ENCODE peak calls at places on chromosomes 12 and 14, in four cellular contexts. V is K562, W is A549, Y is HepG2. J is an unnamed sample.

GRCh38 chr12:16174282-16174681 is 103.2 kb downstream of the SLC15A5 start:
- DNase-seq in V (no peak), W (no peak), Y (no peak), J (no peak)

GRCh38 chr12:112992541-112993398 is 14.5 kb downstream of the OAS2 start:
- DNase-seq in V (peak), W (peak), Y (peak), J (no peak)

GRCh38 chr12:41510470-41510869 is 322.4 kb downstream of the PDZRN4 start:
- DNase-seq in V (no peak), W (no peak), Y (no peak), J (no peak)

GRCh38 chr14:32252030-32252670 is 49.1 kb upstream of the RNU6-8 start:
- DNase-seq in V (peak), W (peak), Y (peak), J (peak)

GRCh38 chr14:24092110-24092959 is 1.8 kb upstream of the PCK2 start:
- DNase-seq in V (no peak), W (no peak), Y (no peak), J (no peak)

GRCh38 chr12:33484161-33484560 is 44.5 kb upstream of the SYT10 start:
- DNase-seq in V (no peak), W (no peak), Y (no peak), J (no peak)

GRCh38 chr12:109503611-109504010 is 26.2 kb downstream of the UBE3B start:
- DNase-seq in V (no peak), W (no peak), Y (no peak), J (no peak)

GRCh38 chr12:46472893-46473633 is 100.5 kb upstream of the SLC38A2 start:
- DNase-seq in V (peak), W (no peak), Y (peak), J (no peak)

GRCh38 chr12:3770891-3771290 is 18.0 kb upstream of the CRACR2A start:
- DNase-seq in V (no peak), W (no peak), Y (no peak), J (no peak)

GRCh38 chr12:119804011-119804641 is 73.0 kb downstream of the CIT start:
- DNase-seq in V (peak), W (peak), Y (peak), J (no peak)

GRCh38 chr14:63562414-63562813 is 19.2 kb upstream of the PPP2R5E start:
- DNase-seq in V (no peak), W (no peak), Y (no peak), J (no peak)

DNA sequence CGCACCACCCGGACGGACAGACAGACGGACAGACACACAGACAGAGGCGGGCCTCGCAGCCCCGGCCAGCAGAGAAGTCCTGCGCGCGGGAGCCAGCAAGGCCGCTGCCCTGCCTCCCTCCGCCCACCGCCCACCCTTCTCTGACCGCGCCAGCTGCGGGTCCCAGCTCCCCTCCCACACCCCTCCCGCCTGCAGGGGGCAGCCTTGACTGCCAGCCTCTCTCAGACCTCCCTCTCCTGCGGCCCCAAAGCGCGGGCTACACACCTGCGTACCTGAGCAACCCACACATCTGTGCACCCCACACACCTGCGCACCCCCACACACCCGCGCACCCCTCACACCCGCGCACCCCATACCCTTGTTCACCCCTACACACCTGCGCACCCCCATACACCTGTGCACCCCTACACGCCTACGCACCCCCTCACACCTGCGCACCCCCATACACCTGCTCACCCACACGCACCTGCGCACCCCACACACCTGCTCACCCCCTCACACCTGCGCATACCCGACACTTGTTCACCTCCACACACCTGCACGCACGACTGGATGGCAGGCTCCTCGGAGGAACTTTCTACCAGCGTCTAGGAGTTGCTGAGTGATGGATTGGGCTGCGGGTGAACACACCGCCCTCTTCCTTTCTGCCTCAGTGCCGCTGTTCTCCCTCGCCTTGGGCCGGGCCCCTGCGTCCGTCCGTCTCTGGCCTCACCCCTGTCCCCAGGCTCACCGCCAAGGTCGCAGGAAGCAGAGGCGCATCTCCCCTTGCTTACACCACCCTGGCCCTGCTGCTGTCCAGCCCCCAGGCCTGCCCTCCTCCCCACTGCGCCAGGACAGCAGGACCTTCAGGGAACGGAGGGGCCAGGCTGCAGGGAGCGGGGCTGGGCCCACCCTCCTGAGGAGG is 20.8 kb upstream of the TMEM106C start:
- DNase-seq in V (peak), W (no peak), Y (peak), J (no peak)
- TF ChIP-seq JUNB in V (no peak), W (no peak), Y (no peak), J (no peak)

GRCh38 chr14:90544971-90545370 is 148.1 kb downstream of the CALM1 start:
- DNase-seq in V (no peak), W (no peak), Y (no peak), J (no peak)

GRCh38 chr14:90546767-90547166 is 149.9 kb downstream of the CALM1 start:
- DNase-seq in V (no peak), W (no peak), Y (no peak), J (no peak)

GRCh38 chr14:90547250-90547649 is 150.4 kb downstream of the CALM1 start:
- DNase-seq in V (no peak), W (no peak), Y (no peak), J (no peak)

GRCh38 chr14:90545431-90545830 is 148.6 kb downstream of the CALM1 start:
- DNase-seq in V (no peak), W (no peak), Y (no peak), J (no peak)

DNA sequence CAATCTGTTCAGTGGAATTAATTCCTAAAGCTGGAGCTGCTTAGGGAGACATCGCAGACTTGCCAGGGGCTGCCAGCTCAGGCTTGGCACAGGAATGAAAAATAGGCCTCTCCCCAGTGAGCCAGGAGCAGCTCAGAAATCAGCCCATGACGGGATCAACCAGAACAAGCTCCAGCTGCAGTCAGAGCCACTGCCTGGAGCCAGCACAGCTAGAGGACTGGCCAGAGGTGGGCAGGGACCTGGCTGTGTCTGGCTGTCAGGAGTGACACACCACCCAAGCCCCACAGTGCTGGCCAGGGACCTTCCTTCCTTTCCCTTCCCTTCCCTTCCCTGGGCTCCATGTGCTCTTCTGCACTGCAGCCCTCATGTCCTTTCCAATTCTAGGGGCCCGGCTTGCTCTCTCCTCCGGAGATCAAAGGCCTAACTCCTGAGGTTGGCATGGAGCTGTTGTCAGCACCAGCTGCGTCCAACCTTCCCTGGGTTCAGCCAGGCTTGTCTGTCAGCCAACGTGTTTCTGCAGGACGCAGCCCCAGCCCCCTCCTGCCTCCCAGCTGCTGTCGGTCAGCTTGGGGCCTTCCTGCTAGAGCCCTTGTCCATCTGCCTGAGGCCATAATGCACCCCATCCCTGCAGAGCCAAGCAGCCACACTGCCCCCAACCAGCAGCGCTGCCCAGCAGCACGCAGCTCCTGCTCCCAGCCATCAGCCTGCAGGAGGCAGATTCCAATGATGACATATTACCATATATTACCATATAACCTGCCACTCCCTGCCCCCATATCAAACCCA is 149.3 kb downstream of the CALM1 start:
- DNase-seq in V (no peak), W (no peak), Y (no peak), J (no peak)
- TF ChIP-seq BHLHE40 in V (no peak), W (no peak), Y (no peak), J (no peak)

GRCh38 chr14:104734601-104734990 is 10.6 kb downstream of the ADSS1 start:
- DNase-seq in V (no peak), W (no peak), Y (no peak), J (no peak)

GRCh38 chr14:104734051-104734587 is 10.1 kb downstream of the ADSS1 start:
- DNase-seq in V (no peak), W (no peak), Y (no peak), J (no peak)

GRCh38 chr14:104738375-104739019 is 14.4 kb upstream of the SIVA1 start:
- DNase-seq in V (no peak), W (no peak), Y (no peak), J (no peak)

GRCh38 chr14:104734991-104735779 is 11.2 kb downstream of the ADSS1 start:
- DNase-seq in V (no peak), W (no peak), Y (peak), J (no peak)

GRCh38 chr14:104735830-104736642 is 12.0 kb downstream of the ADSS1 start:
- DNase-seq in V (no peak), W (no peak), Y (peak), J (no peak)
- TF ChIP-seq POLR2A in V (no peak), W (no peak), Y (peak), J (no peak)

GRCh38 chr12:83896416-83896815 is 1016.2 kb downstream of the SLC6A15 start:
- DNase-seq in V (no peak), W (no peak), Y (no peak), J (no peak)
- TF ChIP-seq JUNB in V (no peak), W (no peak), Y (no peak), J (no peak)